ENCODE peak calls at places on chromosomes 6 and 20, in four cellular contexts. N, A, V and I are unnamed samples.

GRCh38 chr20:8244637-8245036 is 112.6 kb downstream of the PLCB1 start:
- DNase-seq in V (no peak), N (no peak), A (no peak), I (peak; percentile 87)

GRCh38 chr6:137369135-137369534 is 125.1 kb downstream of the OLIG3 start:
- DNase-seq in N (no peak), V (no peak), A (no peak), I (no peak)

GRCh38 chr20:64001607-64002011 is 20.7 kb downstream of the PRPF6 start:
- DNase-seq in V (no peak), A (no peak), N (no peak), I (no peak)

GRCh38 chr20:8722277-8722928 is 346.5 kb upstream of the PLCB4 start:
- DNase-seq in N (peak; percentile 80), A (peak; percentile 76), V (peak; percentile 88), I (peak; percentile 83)

GRCh38 chr6:164322533-164322932 is 908.0 kb downstream of the QKI start:
- DNase-seq in N (no peak), V (peak; percentile 76), A (no peak), I (peak; percentile 89)

GRCh38 chr6:14272111-14273085 is 154.8 kb downstream of the CD83 start:
- DNase-seq in V (peak; percentile 91), N (peak; percentile 52), A (no peak), I (no peak)

GRCh38 chr6:87277123-87277522 is 45.3 kb upstream of the SMIM8 start:
- DNase-seq in N (peak; percentile 39), A (peak; percentile 37), V (peak; percentile 57), I (peak; percentile 23)

GRCh38 chr6:84511929-84512328 is 252.5 kb downstream of the TBX18 start:
- DNase-seq in V (no peak), N (no peak), A (no peak), I (no peak)

GRCh38 chr20:8981482-8981881 is 87.4 kb upstream of the PLCB4 start:
- DNase-seq in N (no peak), A (no peak), V (no peak), I (no peak)

GRCh38 chr6:131367206-131367873 is 205.7 kb upstream of the ARG1 start:
- DNase-seq in N (no peak), A (peak; percentile 21), V (no peak), I (no peak)

GRCh38 chr6:71929047-71929446 is 42.7 kb downstream of the RIMS1 start:
- DNase-seq in V (no peak), N (no peak), A (no peak), I (no peak)

GRCh38 chr20:36988494-36988966 is 37.0 kb upstream of the SAMHD1 start:
- DNase-seq in N (no peak), A (peak; percentile 40), V (peak; percentile 32), I (peak; percentile 91)

GRCh38 chr20:22824077-22824476 is 211.0 kb upstream of the SSTR4 start:
- DNase-seq in A (no peak), V (no peak), N (no peak), I (no peak)

GRCh38 chr6:132122871-132123270 is 171.7 kb upstream of the CCN2 start:
- DNase-seq in V (no peak), A (no peak), N (no peak), I (peak; percentile 49)

GRCh38 chr20:41173161-41173721 is 35.9 kb downstream of the PLCG1 start:
- DNase-seq in V (peak; percentile 78), A (peak; percentile 64), N (peak; percentile 60), I (peak; percentile 70)

GRCh38 chr6:138487122-138487604 is 12.1 kb downstream of the NHSL1 start:
- DNase-seq in V (no peak), A (no peak), N (no peak), I (no peak)

GRCh38 chr6:73694711-73695411 is 1.1 kb upstream of the CD109 start:
- DNase-seq in A (no peak), V (peak; percentile 63), N (peak; percentile 58), I (peak; percentile 83)

GRCh38 chr20:9241232-9241692 is 172.4 kb downstream of the PLCB4 start:
- DNase-seq in N (peak; percentile 39), A (no peak), V (peak; percentile 88), I (peak; percentile 66)

GRCh38 chr20:50794181-50794845 is 548 bp upstream of the BCAS4 start:
- DNase-seq in N (no peak), A (peak; percentile 36), V (no peak), I (no peak)
- H3K4me3 ChIP-seq in N (peak overlapping the region; percentile 85), A (peak overlapping the region; percentile 75), V (peak overlapping the region; percentile 46), I (peak overlapping the region; percentile 47)

GRCh38 chr6:134216304-134217029 is 101.4 kb downstream of the SGK1 start:
- DNase-seq in V (no peak), N (no peak), A (peak; percentile 66), I (no peak)
- H3K4me2 ChIP-seq in V (no peak overlapping the region), N (no peak overlapping the region), A (peak overlapping the region; percentile 65), I (no peak overlapping the region)

GRCh38 chr6:125750692-125751333 is 1.4 kb downstream of the HEY2 start:
- DNase-seq in V (no peak), A (no peak), N (no peak), I (no peak)

GRCh38 chr6:125752773-125753172 is 3.3 kb downstream of the HEY2 start:
- DNase-seq in A (no peak), N (no peak), V (no peak), I (no peak)

GRCh38 chr6:125753218-125753936 is 3.9 kb downstream of the HEY2 start:
- DNase-seq in A (peak; percentile 41), N (peak; percentile 39), V (peak; percentile 46), I (peak; percentile 58)

GRCh38 chr6:125749864-125750691 is 646 bp downstream of the HEY2 start:
- DNase-seq in A (peak; percentile 27), V (no peak), N (no peak), I (no peak)

GRCh38 chr6:125751334-125751916 is 2.0 kb downstream of the HEY2 start:
- DNase-seq in A (no peak), V (no peak), N (no peak), I (no peak)
- H3K4me3 ChIP-seq in A (peak overlapping the region; percentile 18), V (no peak overlapping the region), N (no peak overlapping the region), I (no peak overlapping the region)

DNA sequence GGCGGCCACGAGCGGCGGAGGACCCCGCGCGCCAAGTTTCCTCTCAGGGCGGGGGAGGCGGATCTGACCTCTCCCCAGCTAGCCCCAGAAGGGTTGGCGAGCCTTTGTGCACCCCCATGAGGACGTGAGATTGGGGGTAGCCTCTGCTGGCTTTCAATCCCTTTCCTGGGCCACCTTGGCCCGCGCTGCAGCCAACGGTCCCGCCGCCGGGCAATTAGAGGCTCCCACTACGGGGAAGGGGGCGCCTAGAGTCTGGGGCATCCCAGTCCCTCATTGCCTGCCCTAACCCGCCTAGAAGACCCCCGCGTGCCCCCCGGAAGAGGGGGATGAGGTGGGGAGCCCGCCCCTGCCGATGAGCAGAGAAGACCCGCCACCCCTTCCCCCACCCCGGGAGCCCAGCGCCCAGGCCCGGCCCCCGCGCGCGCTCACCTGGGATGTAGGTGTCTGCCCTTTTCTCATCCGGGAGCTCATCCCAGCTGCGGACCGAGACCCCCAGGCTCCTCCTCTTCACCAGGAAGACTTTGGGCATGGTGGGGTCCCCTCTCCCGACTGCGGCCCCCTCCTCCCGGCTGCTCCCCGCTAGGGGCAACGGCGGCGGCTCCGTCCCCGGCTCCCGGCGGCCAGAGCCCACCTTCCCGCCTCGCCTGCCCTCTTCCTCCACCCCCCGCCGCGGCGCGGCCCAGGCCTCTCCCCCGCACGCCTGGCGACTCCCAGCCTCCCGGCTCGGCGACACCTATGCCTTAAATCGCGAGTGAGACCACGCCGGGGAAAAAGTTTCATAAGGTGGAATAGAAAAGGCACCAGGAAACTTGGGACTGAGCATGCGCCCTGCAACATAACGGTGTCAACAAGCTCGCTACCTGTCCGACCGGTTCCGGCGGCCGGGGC is at the start of gene OVOL2:
- DNase-seq in A (no peak), N (peak; percentile 39), V (peak; percentile 95), I (no peak)
- H3K4me2 ChIP-seq in A (no peak within 1 kb of the TSS), N (peak within 1 kb of the TSS; percentile 100), V (peak within 1 kb of the TSS; percentile 89), I (peak within 1 kb of the TSS; percentile 39)

GRCh38 chr20:62640870-62641748 is 1.2 kb upstream of the SLCO4A1 start:
- DNase-seq in V (no peak), A (no peak), N (no peak), I (no peak)
- H3K4me3 ChIP-seq in V (peak overlapping the region; percentile 95), A (peak overlapping the region; percentile 94), N (peak overlapping the region; percentile 76), I (no peak overlapping the region)

GRCh38 chr20:25325073-25325472 is 65.6 kb downstream of the ABHD12 start:
- DNase-seq in N (no peak), A (no peak), V (no peak), I (no peak)
- H3K4me2 ChIP-seq in N (no peak overlapping the region), A (no peak overlapping the region), V (no peak overlapping the region), I (no peak overlapping the region)

GRCh38 chr6:168922436-168922835 is 331.2 kb downstream of the THBS2 start:
- DNase-seq in N (no peak), V (no peak), A (no peak), I (no peak)
- H3K4me3 ChIP-seq in N (no peak overlapping the region), V (no peak overlapping the region), A (no peak overlapping the region), I (no peak overlapping the region)

GRCh38 chr6:27863962-27864905 is 48.0 kb downstream of the OR2B2 start:
- DNase-seq in V (no peak), N (no peak), A (peak; percentile 68), I (peak; percentile 22)

GRCh38 chr6:27861276-27861840 is 50.8 kb downstream of the OR2B2 start:
- DNase-seq in A (no peak), N (no peak), V (no peak), I (no peak)

GRCh38 chr6:27861861-27862260 is 50.3 kb downstream of the OR2B2 start:
- DNase-seq in A (peak; percentile 55), V (no peak), N (no peak), I (no peak)

GRCh38 chr6:27864906-27865883 is 47.0 kb downstream of the OR2B2 start:
- DNase-seq in V (peak; percentile 98), N (peak; percentile 87), A (peak; percentile 99), I (peak; percentile 98)

GRCh38 chr6:27862396-27863061 is 49.7 kb downstream of the OR2B2 start:
- DNase-seq in V (peak; percentile 41), N (no peak), A (peak; percentile 35), I (no peak)
- H3K4me2 ChIP-seq in V (peak overlapping the region; percentile 29), N (no peak overlapping the region), A (peak overlapping the region; percentile 71), I (no peak overlapping the region)